ENCODE peak calls at places on chromosomes 3 and 15, in five cellular contexts. C, J, H, O and Z are unnamed samples.
A peak's percentile ranks its signal among the peaks of the same experiment; 100 is the strongest.

GRCh38 chr15:58551764-58552504 is 120.1 kb downstream of the LIPC start:
- DNase-seq in C (no peak), J (peak; percentile 97), H (no peak), O (no peak), Z (no peak)

GRCh38 chr15:60370804-60371700 is 26.7 kb downstream of the ANXA2 start:
- DNase-seq in C (peak; percentile 76), J (peak; percentile 98), H (no peak), O (no peak), Z (peak; percentile 72)

GRCh38 chr15:33124275-33124674 is 70.2 kb downstream of the FMN1 start:
- DNase-seq in C (no peak), J (no peak), H (no peak), O (no peak), Z (no peak)

GRCh38 chr3:106242779-106243178 is 374.0 kb upstream of the CBLB start:
- DNase-seq in C (no peak), J (no peak), H (no peak), O (no peak), Z (no peak)

GRCh38 chr15:42085236-42085605 is 9.1 kb downstream of the PLA2G4D start:
- DNase-seq in C (no peak), J (no peak), H (no peak), O (no peak), Z (no peak)

GRCh38 chr3:172285844-172286243 is 162.4 kb downstream of the GHSR start:
- DNase-seq in C (no peak), J (peak; percentile 6), H (no peak), O (no peak), Z (no peak)

GRCh38 chr15:71054286-71054952 is 60.9 kb upstream of the THSD4 start:
- DNase-seq in C (no peak), J (peak; percentile 71), H (no peak), O (no peak), Z (no peak)

GRCh38 chr15:95446854-95447253 is 883.6 kb upstream of the NR2F2 start:
- DNase-seq in C (no peak), J (no peak), H (peak; percentile 6), O (no peak), Z (no peak)

GRCh38 chr15:92780816-92781215 is 119.3 kb upstream of the CHD2 start:
- DNase-seq in C (peak; percentile 93), J (no peak), H (peak; percentile 21), O (no peak), Z (no peak)

GRCh38 chr3:122563717-122564025 is 429 bp downstream of the PARP9 start:
- DNase-seq in C (no peak), J (no peak), H (peak; percentile 20), O (no peak), Z (no peak)

GRCh38 chr3:180036678-180037455 is at the start of gene PEX5L:
- DNase-seq in C (peak; percentile 90), J (peak; percentile 24), H (no peak), O (peak; percentile 91), Z (peak; percentile 39)

GRCh38 chr15:41988896-41989572 is 16.7 kb upstream of the EHD4 start:
- DNase-seq in C (no peak), J (no peak), H (no peak), O (no peak), Z (no peak)

GRCh38 chr3:143831208-143831607 is 17.1 kb downstream of the SLC9A9 start:
- DNase-seq in C (no peak), J (peak; percentile 58), H (no peak), O (no peak), Z (no peak)

GRCh38 chr3:178182337-178182761 is 353.9 kb upstream of the KCNMB2 start:
- DNase-seq in C (peak; percentile 73), J (no peak), H (no peak), O (peak; percentile 34), Z (no peak)

GRCh38 chr15:64693134-64693533 is 82.3 kb downstream of the RBPMS2 start:
- DNase-seq in C (no peak), J (peak; percentile 93), H (no peak), O (no peak), Z (no peak)

GRCh38 chr15:71114887-71115566 is at the start of gene THSD4:
- DNase-seq in C (peak; percentile 40), J (peak; percentile 69), H (no peak), O (peak; percentile 88), Z (peak; percentile 86)

GRCh38 chr3:169602482-169602881 is 61.0 kb downstream of the MECOM start:
- DNase-seq in C (no peak), J (no peak), H (no peak), O (no peak), Z (no peak)